ENCODE peak calls at places on chromosomes 4 and X, in eight cellular contexts. N is endothelial cell of umbilical vein, D is IMR-90, Q is gastrocnemius medialis, A is HCT116, I is body of pancreas, Y is spleen, P is testis. F is an unnamed sample.

GRCh38 chrX:3175659-3176438 is 134.6 kb downstream of the ARSF start:
- DNase-seq in N (no peak), P (no peak), Y (no peak), D (peak; percentile 56), A (no peak), I (no peak), Q (no peak), F (no peak)

GRCh38 chrX:15167826-15168225 is 102.1 kb downstream of the ASB9 start:
- DNase-seq in N (no peak), Y (no peak), A (no peak), D (no peak), P (no peak), Q (no peak), I (no peak), F (no peak)

GRCh38 chr4:66252291-66252690 is 582.0 kb upstream of the EPHA5 start:
- DNase-seq in D (no peak), Y (no peak), A (no peak), P (no peak), I (no peak), Q (no peak), N (no peak), F (no peak)

GRCh38 chrX:107687445-107687844 is 59.1 kb downstream of the PRPS1 start:
- DNase-seq in Q (no peak), N (no peak), Y (no peak), D (no peak), A (no peak), P (no peak), I (no peak), F (no peak)

GRCh38 chr4:76339364-76339763 is 32.8 kb downstream of the STBD1 start:
- DNase-seq in N (no peak), I (no peak), A (no peak), Y (no peak), P (no peak), D (peak; percentile 42), Q (no peak), F (no peak)

GRCh38 chr4:25722964-25723363 is 67.3 kb downstream of the SLC34A2 start:
- DNase-seq in A (no peak), Q (no peak), Y (no peak), I (no peak), P (no peak), D (no peak), N (no peak), F (no peak)

GRCh38 chr4:138193963-138194362 is 48.2 kb downstream of the SLC7A11 start:
- DNase-seq in Y (no peak), P (no peak), A (no peak), N (no peak), I (no peak), D (no peak), Q (no peak), F (no peak)

GRCh38 chr4:95728145-95728544 is 111.7 kb upstream of the PDHA2 start:
- DNase-seq in Q (peak; percentile 34), I (peak; percentile 7), P (no peak), N (no peak), Y (no peak), D (no peak), A (no peak), F (peak; percentile 64)

GRCh38 chr4:180335571-180335970 is 1907.6 kb upstream of the TENM3 start:
- DNase-seq in P (no peak), D (no peak), Y (no peak), Q (no peak), N (no peak), I (no peak), A (no peak), F (no peak)

GRCh38 chr4:171759274-171759673 is 53.9 kb upstream of the GALNTL6 start:
- DNase-seq in I (no peak), D (no peak), P (no peak), Q (no peak), N (no peak), Y (no peak), A (no peak), F (no peak)

GRCh38 chr4:25663778-25664177 is 8.1 kb downstream of the SLC34A2 start:
- DNase-seq in I (no peak), P (no peak), D (no peak), N (no peak), Q (no peak), Y (no peak), A (no peak), F (no peak)

GRCh38 chr4:78584863-78585576 is 33.5 kb downstream of the ANXA3 start:
- DNase-seq in P (no peak), I (no peak), Y (no peak), N (no peak), A (no peak), D (peak; percentile 57), Q (no peak), F (no peak)

GRCh38 chrX:39576081-39576701 is 521.6 kb downstream of the BCOR start:
- DNase-seq in N (no peak), P (no peak), A (no peak), Y (no peak), I (no peak), Q (no peak), D (no peak), F (no peak)

GRCh38 chr4:16991455-16991854 is 93.0 kb upstream of the LDB2 start:
- DNase-seq in N (peak; percentile 25), A (no peak), Q (no peak), Y (no peak), P (no peak), D (no peak), I (no peak), F (no peak)

GRCh38 chr4:16995451-16995850 is 97.0 kb upstream of the LDB2 start:
- DNase-seq in Y (no peak), D (no peak), Q (no peak), I (no peak), N (no peak), P (no peak), A (no peak), F (no peak)

DNA sequence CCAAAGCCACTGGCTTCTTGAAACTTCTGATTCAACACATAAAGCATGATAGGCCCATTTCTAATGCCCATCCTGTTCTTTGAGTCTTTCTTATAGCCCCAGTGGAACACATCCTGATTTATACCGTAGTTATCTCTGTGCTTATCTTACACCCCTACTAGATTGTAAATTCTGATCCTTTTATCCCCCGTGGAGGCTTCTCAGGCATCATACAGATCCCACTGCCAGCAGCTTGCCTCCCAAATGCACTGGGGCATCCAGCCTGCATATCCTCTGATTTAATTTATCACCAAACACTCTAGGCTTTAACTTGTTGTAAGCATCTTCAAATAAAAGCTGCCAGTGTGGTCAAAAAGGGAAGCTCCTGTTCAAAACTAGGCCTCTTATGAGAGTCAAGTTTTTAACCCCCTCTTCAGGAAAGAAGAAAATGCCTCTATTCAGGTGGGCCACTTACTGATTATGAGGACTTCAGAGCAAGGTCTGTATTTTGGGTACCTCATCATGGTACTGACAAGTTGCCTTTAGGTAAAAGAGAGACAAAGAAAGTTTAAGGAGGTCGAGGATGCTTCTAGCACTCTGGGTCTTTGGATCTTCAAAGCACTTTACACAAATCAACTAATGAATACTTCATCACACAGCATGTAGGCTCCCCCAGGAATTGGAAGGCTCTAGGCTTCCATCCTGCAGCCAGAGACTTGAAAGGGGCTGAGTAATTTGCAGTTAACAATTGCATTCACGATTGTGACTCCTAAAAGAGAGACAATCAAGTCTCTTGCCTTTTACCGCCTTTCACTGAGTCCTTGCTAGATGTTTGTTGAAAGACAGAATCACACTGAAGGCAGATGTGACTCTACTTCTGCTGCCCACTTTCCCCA is 95.8 kb upstream of the LDB2 start:
- DNase-seq in Q (no peak), I (no peak), N (no peak), A (no peak), D (no peak), P (no peak), Y (no peak), F (no peak)
- TF ChIP-seq POLR2A in Q (no peak), I (no peak), N (no peak), A (no peak), D (no peak), P (no peak), Y (no peak), F (no peak)

DNA sequence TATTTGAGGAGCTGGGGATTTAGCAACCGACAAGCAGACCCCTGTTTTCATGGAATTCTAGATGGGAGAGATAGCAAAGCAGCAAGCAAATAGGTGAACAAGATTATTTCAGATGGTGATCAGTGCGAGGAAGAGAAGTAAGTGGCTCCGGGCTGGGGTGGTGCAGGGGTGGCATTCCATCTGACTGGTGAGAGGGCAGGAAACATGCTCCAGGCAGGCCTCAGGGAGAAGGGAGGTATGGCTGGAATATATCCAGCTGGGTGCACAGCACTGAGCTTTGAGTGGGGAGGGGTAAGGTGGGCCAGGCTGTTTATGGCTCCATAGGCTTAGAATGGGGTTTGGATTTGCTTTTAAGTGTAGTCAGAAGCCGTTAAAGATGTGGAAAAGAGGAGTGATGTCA is 21.2 kb downstream of the PTTG2 start:
- DNase-seq in Y (no peak), N (no peak), I (no peak), D (no peak), A (no peak), Q (no peak), P (no peak), F (no peak)
- H3K27ac ChIP-seq in Y (no peak overlapping the region), N (no peak overlapping the region), I (no peak overlapping the region), D (no peak overlapping the region), A (no peak overlapping the region), Q (no peak overlapping the region), P (no peak overlapping the region), F (peak overlapping the region; percentile 98)

DNA sequence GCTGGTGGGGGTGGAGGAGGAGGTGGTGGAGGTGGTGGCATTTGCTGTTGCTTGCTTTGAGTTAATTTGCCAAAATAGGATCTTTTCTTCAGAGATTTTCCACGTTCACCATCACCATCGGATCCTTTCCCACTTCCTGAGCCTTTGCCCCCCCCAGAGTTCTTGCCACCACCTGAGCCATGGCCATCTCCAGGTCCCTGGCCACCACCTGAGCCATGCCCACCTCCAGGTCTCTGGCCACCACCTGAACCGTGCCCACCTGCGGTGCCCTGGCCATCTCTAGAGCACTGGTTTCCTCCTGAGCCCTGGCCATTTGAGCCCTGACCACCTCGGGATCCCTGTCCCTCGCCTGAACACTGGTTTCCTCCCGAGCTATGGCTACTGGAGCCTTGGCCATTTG is 1.9 kb downstream of the IRS4 start:
- DNase-seq in P (no peak), D (no peak), Q (no peak), Y (peak; percentile 61), N (no peak), I (no peak), A (no peak), F (no peak)
- H3K27me3 ChIP-seq in P (no peaks in the 10 kb centered on the region), D (peaks cover 55% of the 10 kb centered on the region), Q (peaks cover 88% of the 10 kb centered on the region), Y (peaks cover 52% of the 10 kb centered on the region), N (peaks cover 72% of the 10 kb centered on the region), I (no peaks in the 10 kb centered on the region), A (no peaks in the 10 kb centered on the region), F (peaks cover 21% of the 10 kb centered on the region)

DNA sequence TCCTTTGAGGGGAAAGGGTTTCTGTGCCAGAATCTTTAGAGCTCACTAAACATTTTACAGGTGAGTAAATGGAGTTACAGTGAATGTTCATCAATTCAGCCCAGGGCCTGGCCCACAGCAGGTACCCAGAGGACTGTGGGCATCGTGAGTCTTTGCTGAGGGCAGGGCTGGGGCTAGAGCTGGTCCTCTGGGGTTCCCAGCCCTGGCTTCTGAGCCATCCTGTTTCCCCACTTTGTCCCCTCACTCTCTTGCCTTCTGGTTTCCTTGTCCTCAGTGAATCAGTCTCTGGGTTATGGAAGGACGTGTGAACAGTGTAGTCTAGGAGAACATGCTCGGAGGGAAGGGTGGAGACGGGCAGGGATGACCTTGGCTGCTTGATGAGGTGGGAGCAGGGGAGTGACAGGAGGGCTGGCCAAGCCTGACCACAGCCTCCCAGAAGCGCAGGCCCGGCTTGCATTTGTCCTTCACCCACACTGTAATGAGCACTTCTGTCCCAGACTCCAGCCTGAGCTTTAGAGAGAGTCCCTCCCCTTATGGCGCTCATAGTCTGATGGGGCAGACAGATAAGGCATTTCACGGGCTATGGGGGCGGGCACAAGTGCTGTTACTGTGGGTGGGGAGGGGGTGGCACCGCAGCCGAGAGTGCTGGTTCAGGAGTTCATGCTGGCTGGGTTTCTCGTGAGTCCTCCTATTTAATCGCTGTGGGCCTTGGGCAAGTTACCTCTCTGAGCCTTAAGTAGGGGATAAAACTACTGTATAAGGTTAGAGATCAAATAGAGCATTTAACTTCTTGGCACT is 17.3 kb downstream of the TBC1D14 start:
- DNase-seq in P (peak; percentile 64), A (no peak), I (peak; percentile 65), Y (no peak), Q (no peak), D (peak; percentile 60), N (no peak), F (no peak)
- TF ChIP-seq POLR2A in P (no peak), A (no peak), I (no peak), Y (no peak), Q (peak; percentile 26), D (no peak), N (no peak), F (peak; percentile 56)

F was measured in sigmoid colon.